ENCODE peak calls at places on chromosomes 16 and 17, in seven cellular contexts. One of them, this sample, is unnamed.

GRCh38 chr16:73794936-73795335 is 501.7 kb upstream of the PSMD7 start:
- DNase-seq in activated T-helper 1 cell treated with Interleukin-2 at 50 U/mL for 16 hours: no peak
- DNase-seq in adrenal gland: peak; percentile 21
- DNase-seq in effector CD4-positive, alpha-beta T cell: no peak
- DNase-seq in Calu3: no peak
- DNase-seq in M059J: no peak
- DNase-seq in brain pericyte: no peak
- DNase-seq in this sample: no peak

GRCh38 chr17:29782917-29783316 is 147.1 kb downstream of the SSH2 start:
- DNase-seq in activated T-helper 1 cell treated with Interleukin-2 at 50 U/mL for 16 hours: no peak
- DNase-seq in adrenal gland: no peak
- DNase-seq in effector CD4-positive, alpha-beta T cell: no peak
- DNase-seq in Calu3: no peak
- DNase-seq in M059J: no peak
- DNase-seq in brain pericyte: no peak
- DNase-seq in this sample: no peak

GRCh38 chr17:67718325-67718941 is 697 bp downstream of the NOL11 start:
- DNase-seq in activated T-helper 1 cell treated with Interleukin-2 at 50 U/mL for 16 hours: peak; percentile 7
- DNase-seq in adrenal gland: no peak
- DNase-seq in effector CD4-positive, alpha-beta T cell: peak; percentile 25
- DNase-seq in Calu3: peak; percentile 21
- DNase-seq in M059J: peak; percentile 52
- DNase-seq in brain pericyte: no peak
- DNase-seq in this sample: peak; percentile 29

GRCh38 chr17:66949501-66949900 is 15.0 kb upstream of the CACNG4 start:
- DNase-seq in activated T-helper 1 cell treated with Interleukin-2 at 50 U/mL for 16 hours: no peak
- DNase-seq in adrenal gland: no peak
- DNase-seq in effector CD4-positive, alpha-beta T cell: no peak
- DNase-seq in Calu3: no peak
- DNase-seq in M059J: peak; percentile 85
- DNase-seq in brain pericyte: no peak
- DNase-seq in this sample: peak; percentile 63

GRCh38 chr17:38915639-38915995 is 9.8 kb upstream of the LASP1NB start:
- DNase-seq in activated T-helper 1 cell treated with Interleukin-2 at 50 U/mL for 16 hours: no peak
- DNase-seq in adrenal gland: no peak
- DNase-seq in effector CD4-positive, alpha-beta T cell: no peak
- DNase-seq in Calu3: no peak
- DNase-seq in M059J: no peak
- DNase-seq in brain pericyte: no peak
- DNase-seq in this sample: no peak

GRCh38 chr16:88662222-88662842 is 559 bp downstream of the MVD start:
- DNase-seq in activated T-helper 1 cell treated with Interleukin-2 at 50 U/mL for 16 hours: no peak
- DNase-seq in adrenal gland: no peak
- DNase-seq in effector CD4-positive, alpha-beta T cell: no peak
- DNase-seq in Calu3: no peak
- DNase-seq in M059J: no peak
- DNase-seq in brain pericyte: no peak
- DNase-seq in this sample: no peak

GRCh38 chr17:50345443-50346312 is at the start of gene XYLT2:
- DNase-seq in activated T-helper 1 cell treated with Interleukin-2 at 50 U/mL for 16 hours: peak; percentile 91
- DNase-seq in adrenal gland: peak; percentile 75
- DNase-seq in effector CD4-positive, alpha-beta T cell: peak; percentile 86
- DNase-seq in Calu3: peak; percentile 98
- DNase-seq in M059J: peak; percentile 72
- DNase-seq in brain pericyte: no peak
- DNase-seq in this sample: peak; percentile 57

GRCh38 chr16:53773881-53774280 is 69.9 kb downstream of the FTO start:
- DNase-seq in activated T-helper 1 cell treated with Interleukin-2 at 50 U/mL for 16 hours: no peak
- DNase-seq in adrenal gland: no peak
- DNase-seq in effector CD4-positive, alpha-beta T cell: no peak
- DNase-seq in Calu3: no peak
- DNase-seq in M059J: peak; percentile 66
- DNase-seq in brain pericyte: no peak
- DNase-seq in this sample: no peak

GRCh38 chr17:76688165-76688622 is 22.6 kb downstream of the MXRA7 start:
- DNase-seq in activated T-helper 1 cell treated with Interleukin-2 at 50 U/mL for 16 hours: no peak
- DNase-seq in adrenal gland: peak; percentile 76
- DNase-seq in effector CD4-positive, alpha-beta T cell: no peak
- DNase-seq in Calu3: no peak
- DNase-seq in M059J: no peak
- DNase-seq in brain pericyte: no peak
- DNase-seq in this sample: peak; percentile 30

GRCh38 chr17:47172698-47173565 is 16.2 kb downstream of the CDC27 start:
- DNase-seq in activated T-helper 1 cell treated with Interleukin-2 at 50 U/mL for 16 hours: no peak
- DNase-seq in adrenal gland: no peak
- DNase-seq in effector CD4-positive, alpha-beta T cell: no peak
- DNase-seq in Calu3: no peak
- DNase-seq in M059J: no peak
- DNase-seq in brain pericyte: no peak
- DNase-seq in this sample: no peak

GRCh38 chr16:51097729-51098128 is 53.3 kb downstream of the SALL1 start:
- DNase-seq in activated T-helper 1 cell treated with Interleukin-2 at 50 U/mL for 16 hours: no peak
- DNase-seq in adrenal gland: no peak
- DNase-seq in effector CD4-positive, alpha-beta T cell: no peak
- DNase-seq in Calu3: no peak
- DNase-seq in M059J: no peak
- DNase-seq in brain pericyte: no peak
- DNase-seq in this sample: no peak

GRCh38 chr17:39653662-39654331 is 11.4 kb upstream of the TCAP start:
- DNase-seq in activated T-helper 1 cell treated with Interleukin-2 at 50 U/mL for 16 hours: peak; percentile 60
- DNase-seq in adrenal gland: peak; percentile 63
- DNase-seq in effector CD4-positive, alpha-beta T cell: peak; percentile 81
- DNase-seq in Calu3: peak; percentile 100
- DNase-seq in M059J: no peak
- DNase-seq in brain pericyte: no peak
- DNase-seq in this sample: peak; percentile 28

GRCh38 chr16:80710918-80711317 is 93.5 kb downstream of the CDYL2 start:
- DNase-seq in activated T-helper 1 cell treated with Interleukin-2 at 50 U/mL for 16 hours: no peak
- DNase-seq in adrenal gland: no peak
- DNase-seq in effector CD4-positive, alpha-beta T cell: no peak
- DNase-seq in Calu3: no peak
- DNase-seq in M059J: peak; percentile 25
- DNase-seq in brain pericyte: no peak
- DNase-seq in this sample: no peak

GRCh38 chr17:78411241-78411855 is 32.9 kb downstream of the PGS1 start:
- DNase-seq in activated T-helper 1 cell treated with Interleukin-2 at 50 U/mL for 16 hours: no peak
- DNase-seq in adrenal gland: peak; percentile 54
- DNase-seq in effector CD4-positive, alpha-beta T cell: no peak
- DNase-seq in Calu3: no peak
- DNase-seq in M059J: no peak
- DNase-seq in brain pericyte: no peak
- DNase-seq in this sample: no peak

GRCh38 chr17:4331614-4332013 is 34.9 kb downstream of the UBE2G1 start:
- DNase-seq in activated T-helper 1 cell treated with Interleukin-2 at 50 U/mL for 16 hours: no peak
- DNase-seq in adrenal gland: no peak
- DNase-seq in effector CD4-positive, alpha-beta T cell: no peak
- DNase-seq in Calu3: no peak
- DNase-seq in M059J: no peak
- DNase-seq in brain pericyte: no peak
- DNase-seq in this sample: no peak

GRCh38 chr17:31269597-31269996 is 27.4 kb downstream of the OMG start:
- DNase-seq in activated T-helper 1 cell treated with Interleukin-2 at 50 U/mL for 16 hours: no peak
- DNase-seq in adrenal gland: peak; percentile 63
- DNase-seq in effector CD4-positive, alpha-beta T cell: no peak
- DNase-seq in Calu3: peak; percentile 41
- DNase-seq in M059J: peak; percentile 98
- DNase-seq in brain pericyte: peak; percentile 41
- DNase-seq in this sample: peak; percentile 99

GRCh38 chr17:50360716-50361115 is 12.3 kb downstream of the MRPL27 start:
- DNase-seq in activated T-helper 1 cell treated with Interleukin-2 at 50 U/mL for 16 hours: no peak
- DNase-seq in adrenal gland: peak; percentile 13
- DNase-seq in effector CD4-positive, alpha-beta T cell: no peak
- DNase-seq in Calu3: no peak
- DNase-seq in M059J: no peak
- DNase-seq in brain pericyte: no peak
- DNase-seq in this sample: no peak

GRCh38 chr16:71230122-71230845 is at the start of gene HYDIN:
- DNase-seq in activated T-helper 1 cell treated with Interleukin-2 at 50 U/mL for 16 hours: no peak
- DNase-seq in adrenal gland: peak; percentile 86
- DNase-seq in effector CD4-positive, alpha-beta T cell: no peak
- DNase-seq in Calu3: peak; percentile 94
- DNase-seq in M059J: peak; percentile 57
- DNase-seq in brain pericyte: no peak
- DNase-seq in this sample: peak; percentile 58

GRCh38 chr17:7587420-7587786 is 2.5 kb downstream of the SOX15 start:
- DNase-seq in activated T-helper 1 cell treated with Interleukin-2 at 50 U/mL for 16 hours: no peak
- DNase-seq in adrenal gland: no peak
- DNase-seq in effector CD4-positive, alpha-beta T cell: no peak
- DNase-seq in Calu3: no peak
- DNase-seq in M059J: peak; percentile 91
- DNase-seq in brain pericyte: no peak
- DNase-seq in this sample: peak; percentile 88

GRCh38 chr16:50745940-50746339 is 4.1 kb downstream of the CYLD start:
- DNase-seq in activated T-helper 1 cell treated with Interleukin-2 at 50 U/mL for 16 hours: no peak
- DNase-seq in adrenal gland: no peak
- DNase-seq in effector CD4-positive, alpha-beta T cell: no peak
- DNase-seq in Calu3: no peak
- DNase-seq in M059J: no peak
- DNase-seq in brain pericyte: no peak
- DNase-seq in this sample: no peak

GRCh38 chr16:55408656-55409055 is 70.3 kb upstream of the MMP2 start:
- DNase-seq in activated T-helper 1 cell treated with Interleukin-2 at 50 U/mL for 16 hours: no peak
- DNase-seq in adrenal gland: no peak
- DNase-seq in effector CD4-positive, alpha-beta T cell: no peak
- DNase-seq in Calu3: no peak
- DNase-seq in M059J: no peak
- DNase-seq in brain pericyte: no peak
- DNase-seq in this sample: no peak